ENCODE peak calls at places on chromosome 17, in six cellular contexts. A is body of pancreas, V is psoas muscle, Y is Panc1, D is heart right ventricle, F is right lobe of liver. B is an unnamed sample. For H3K27me3, the result is how much of the 10 kb centered on the place peaks cover.

GRCh38 chr17:21199311-21199710 is 14.7 kb downstream of the TMEM11 start:
- ATAC-seq in A (no peak), V (peak), Y (no peak), D (no peak), F (no peak), B (no peak)

GRCh38 chr17:16250635-16251034 is 33.6 kb downstream of the PIGL start:
- ATAC-seq in A (peak), V (peak), Y (no peak), D (no peak), F (no peak), B (no peak)

GRCh38 chr17:68301438-68301959 is 10.2 kb downstream of the ARSG start:
- ATAC-seq in A (no peak), V (no peak), Y (no peak), D (no peak), F (no peak), B (no peak)

GRCh38 chr17:10513284-10514067 is 4.9 kb downstream of the MYH1 start:
- ATAC-seq in A (no peak), V (peak), Y (no peak), D (peak), F (no peak), B (no peak)

GRCh38 chr17:7067198-7067597 is 12.9 kb downstream of the CLEC10A start:
- ATAC-seq in A (no peak), V (no peak), Y (no peak), D (no peak), F (no peak), B (no peak)

GRCh38 chr17:50208611-50209061 is 7.2 kb upstream of the COL1A1 start:
- ATAC-seq in A (no peak), V (no peak), Y (no peak), D (no peak), F (no peak), B (no peak)

GRCh38 chr17:35900280-35900679 is 20.1 kb upstream of the CCL5 start:
- ATAC-seq in A (no peak), V (no peak), Y (no peak), D (no peak), F (no peak), B (no peak)

GRCh38 chr17:14080847-14081251 is 11.5 kb downstream of the COX10 start:
- ATAC-seq in A (no peak), V (peak), Y (no peak), D (no peak), F (no peak), B (no peak)

GRCh38 chr17:15659663-15660062 is 24.4 kb downstream of the TRIM16 start:
- ATAC-seq in A (peak), V (no peak), Y (no peak), D (peak), F (no peak), B (no peak)

GRCh38 chr17:37701424-37702020 is 43.3 kb downstream of the HNF1B start:
- ATAC-seq in A (peak), V (no peak), Y (peak), D (no peak), F (peak), B (no peak)

GRCh38 chr17:62696726-62697490 is 69.4 kb downstream of the MRC2 start:
- ATAC-seq in A (no peak), V (peak), Y (no peak), D (no peak), F (no peak), B (no peak)

GRCh38 chr17:2893422-2893914 is 97.2 kb downstream of the RAP1GAP2 start:
- ATAC-seq in A (peak), V (no peak), Y (no peak), D (no peak), F (no peak), B (no peak)

GRCh38 chr17:82734987-82735866 is at the start of gene FN3K:
- ATAC-seq in A (peak), V (peak), Y (peak), D (peak), F (peak), B (peak)

GRCh38 chr17:16129441-16129840 is 85.9 kb downstream of the NCOR1 start:
- ATAC-seq in A (no peak), V (peak), Y (no peak), D (no peak), F (no peak), B (no peak)

GRCh38 chr17:68705331-68706166 is 104.4 kb upstream of the FAM20A start:
- ATAC-seq in A (peak), V (peak), Y (no peak), D (peak), F (no peak), B (peak)

GRCh38 chr17:58270476-58271290 is 10.1 kb downstream of the MPO start:
- ATAC-seq in A (no peak), V (no peak), Y (no peak), D (no peak), F (no peak), B (no peak)

GRCh38 chr17:19502517-19502916 is 31.1 kb upstream of the SLC47A1 start:
- ATAC-seq in A (no peak), V (no peak), Y (no peak), D (no peak), F (no peak), B (no peak)

GRCh38 chr17:59107306-59107670 is 608 bp upstream of the TRIM37 start:
- ATAC-seq in A (no peak), V (no peak), Y (peak), D (no peak), F (no peak), B (no peak)

GRCh38 chr17:41986634-41987033 is 20.0 kb downstream of the CNP start:
- ATAC-seq in A (no peak), V (no peak), Y (no peak), D (no peak), F (no peak), B (no peak)

GRCh38 chr17:64406321-64407200 is 15.9 kb upstream of the PECAM1 start:
- ATAC-seq in A (no peak), V (no peak), Y (no peak), D (no peak), F (no peak), B (no peak)

GRCh38 chr17:36592316-36592710 is 634 bp downstream of the DHRS11 start:
- ATAC-seq in A (no peak), V (peak), Y (peak), D (no peak), F (peak), B (no peak)

GRCh38 chr17:19317359-19318095 is 45.0 kb downstream of the B9D1 start:
- ATAC-seq in A (peak), V (peak), Y (peak), D (peak), F (peak), B (peak)

GRCh38 chr17:83062818-83063671 is 16.4 kb upstream of the METRNL start:
- ATAC-seq in A (no peak), V (no peak), Y (no peak), D (no peak), F (no peak), B (no peak)

GRCh38 chr17:50219345-50219744 is 17.9 kb upstream of the COL1A1 start:
- ATAC-seq in A (no peak), V (no peak), Y (peak), D (no peak), F (no peak), B (no peak)

GRCh38 chr17:48503747-48504146 is 27.1 kb downstream of the HOXB1 start:
- ATAC-seq in A (no peak), V (no peak), Y (no peak), D (no peak), F (no peak), B (no peak)

GRCh38 chr17:76753061-76753961 is 15.4 kb downstream of the MFSD11 start:
- ATAC-seq in A (no peak), V (no peak), Y (no peak), D (no peak), F (no peak), B (no peak)

GRCh38 chr17:59707971-59708425 is 544 bp downstream of the VMP1 start:
- ATAC-seq in A (no peak), V (no peak), Y (peak), D (peak), F (peak), B (no peak)

GRCh38 chr17:61862105-61862574 is 1.2 kb downstream of the BRIP1 start:
- ATAC-seq in A (no peak), V (no peak), Y (no peak), D (no peak), F (no peak), B (no peak)

GRCh38 chr17:78113804-78114785 is 14.5 kb downstream of the TMC6 start:
- ATAC-seq in A (no peak), V (no peak), Y (no peak), D (no peak), F (no peak), B (no peak)

GRCh38 chr17:50047488-50048126 is 8.3 kb upstream of the ITGA3 start:
- ATAC-seq in A (no peak), V (no peak), Y (peak), D (no peak), F (no peak), B (no peak)

GRCh38 chr17:49730078-49730786 is 22.5 kb upstream of the SLC35B1 start:
- ATAC-seq in A (peak), V (peak), Y (peak), D (peak), F (peak), B (peak)

GRCh38 chr17:2972749-2973148 is 90.7 kb downstream of the OR1D5 start:
- ATAC-seq in A (no peak), V (no peak), Y (no peak), D (no peak), F (no peak), B (no peak)

DNA sequence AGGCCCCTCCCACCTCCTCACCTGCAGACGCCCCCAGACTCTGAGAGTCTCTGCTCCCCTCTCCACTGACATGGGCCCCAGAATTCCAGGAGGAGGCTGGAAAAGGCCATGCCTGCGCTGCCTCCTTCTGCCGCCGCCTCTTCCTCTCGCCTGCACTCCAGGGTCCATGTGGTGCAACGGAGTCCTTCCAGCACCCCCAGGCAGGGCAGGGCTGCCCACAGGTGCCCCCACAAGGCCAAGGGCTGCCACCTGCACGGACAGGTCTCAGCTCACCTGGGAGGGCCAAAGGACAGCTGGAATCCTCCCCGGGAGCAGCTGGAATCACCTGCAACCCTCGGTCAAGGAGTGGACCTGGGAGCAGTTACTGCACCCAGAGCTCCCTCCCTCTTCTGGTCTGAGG is 194.9 kb downstream of the RBFOX3 start:
- ATAC-seq in A (no peak), V (no peak), Y (no peak), D (no peak), F (no peak), B (no peak)
- H3K27me3 ChIP-seq in A (under half), V (under half), Y (under half), D (under half), F (under half), B (half or more)

GRCh38 chr17:80984749-80985148 is 6.9 kb upstream of the CHMP6 start:
- ATAC-seq in A (no peak), V (peak), Y (no peak), D (peak), F (no peak), B (peak)
- TF ChIP-seq CTCF in A (no peak), V (no peak), Y (no peak), D (peak), F (no peak), B (peak)

DNA sequence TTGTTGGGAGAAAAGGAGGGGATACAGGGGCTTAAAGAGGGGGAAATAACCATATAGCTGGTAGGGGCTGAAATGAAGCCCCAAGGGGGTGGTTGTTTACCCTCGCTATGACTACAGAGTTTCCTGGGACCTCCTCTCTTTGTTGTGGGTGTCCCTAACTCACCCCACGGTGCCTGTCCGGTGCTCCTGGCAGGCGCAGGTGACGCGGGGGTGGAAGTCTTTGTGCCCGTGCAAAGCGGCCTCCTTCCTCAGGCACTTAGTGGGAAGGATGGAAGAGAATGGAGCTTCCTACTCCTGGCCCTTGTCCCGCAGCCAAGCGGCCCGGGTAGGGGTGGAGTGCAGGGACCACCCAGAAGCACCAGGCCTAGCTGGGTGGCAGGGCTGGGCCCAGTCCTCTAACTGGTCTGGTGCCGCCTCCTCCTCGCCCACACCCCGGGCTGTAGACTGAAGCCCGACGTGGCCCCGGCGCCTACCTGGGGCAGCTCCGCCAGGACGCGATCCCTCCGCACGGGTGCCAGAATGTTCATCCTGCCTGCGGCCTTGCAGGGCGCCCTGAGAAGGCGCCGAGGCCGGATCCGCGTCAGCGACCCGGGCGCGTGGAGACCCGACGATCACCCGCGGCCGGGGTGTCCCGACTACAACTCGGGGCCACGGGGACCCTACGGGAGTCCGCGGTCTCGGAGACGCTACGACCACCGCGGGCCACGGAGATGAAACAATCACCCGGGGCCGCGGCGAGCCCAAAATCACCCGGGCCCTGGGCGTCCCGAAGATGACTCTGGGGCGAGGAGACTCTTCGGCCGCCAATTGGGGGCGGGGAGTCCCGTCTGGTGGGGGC is 709 bp downstream of the RAB34 start:
- ATAC-seq in A (no peak), V (no peak), Y (no peak), D (no peak), F (no peak), B (no peak)
- H3K4me3 ChIP-seq in A (no peak), V (peak), Y (peak), D (peak), F (peak), B (peak)

GRCh38 chr17:80539022-80539421 is 5.6 kb upstream of the RPTOR start:
- ATAC-seq in A (no peak), V (no peak), Y (peak), D (no peak), F (no peak), B (no peak)
- H3K27me3 ChIP-seq in A (under half), V (under half), Y (under half), D (under half), F (under half), B (under half)

GRCh38 chr17:28727727-28728363 is 743 bp upstream of the NEK8 start:
- ATAC-seq in A (peak), V (peak), Y (peak), D (peak), F (peak), B (no peak)
- TF ChIP-seq CTCF in A (peak), V (no peak), Y (no peak), D (peak), F (peak), B (no peak)

GRCh38 chr17:44687752-44688151 is 1.8 kb downstream of the CCDC43 start:
- ATAC-seq in A (no peak), V (peak), Y (no peak), D (no peak), F (no peak), B (no peak)

GRCh38 chr17:44693609-44694008 is 4.0 kb upstream of the CCDC43 start:
- ATAC-seq in A (no peak), V (no peak), Y (no peak), D (no peak), F (no peak), B (no peak)

GRCh38 chr17:44688675-44689491 is 693 bp downstream of the CCDC43 start:
- ATAC-seq in A (no peak), V (no peak), Y (peak), D (peak), F (no peak), B (no peak)

GRCh38 chr17:44689492-44690217 is at the start of gene CCDC43:
- ATAC-seq in A (peak), V (peak), Y (peak), D (peak), F (peak), B (peak)

GRCh38 chr17:44688200-44688599 is 1.4 kb downstream of the CCDC43 start:
- ATAC-seq in A (no peak), V (no peak), Y (no peak), D (no peak), F (no peak), B (no peak)
- H3K4me3 ChIP-seq in A (no peak), V (peak), Y (no peak), D (no peak), F (no peak), B (no peak)

B was measured in gastroesophageal sphincter.